ENCODE peak calls at places on chromosomes 1 and 21, in nine cellular contexts. O, W, A, B, Y, R, X, M and C are unnamed samples.

GRCh38 chr1:201011616-201012015 is 11.9 kb downstream of the KIF21B start:
- DNase-seq in O (no peak), W (no peak), A (no peak), B (no peak), Y (no peak), R (no peak), X (no peak), M (no peak), C (no peak)

GRCh38 chr1:57959727-57960300 is 536.0 kb upstream of the DAB1 start:
- DNase-seq in O (no peak), W (no peak), A (no peak), B (no peak), Y (no peak), R (no peak), X (no peak), M (no peak), C (no peak)

GRCh38 chr1:205534444-205534985 is 30.0 kb downstream of the CDK18 start:
- DNase-seq in O (no peak), W (no peak), A (no peak), B (no peak), Y (no peak), R (no peak), X (no peak), M (no peak), C (no peak)

GRCh38 chr1:7281821-7282220 is 489.3 kb upstream of the VAMP3 start:
- DNase-seq in O (no peak), W (peak), A (peak), B (no peak), Y (no peak), R (no peak), X (no peak), M (no peak), C (no peak)

GRCh38 chr1:62746086-62746808 is 37.7 kb upstream of the ATG4C start:
- DNase-seq in O (peak), W (peak), A (no peak), B (peak), Y (no peak), R (peak), X (no peak), M (no peak), C (peak)

GRCh38 chr1:21005840-21006239 is 170.9 kb downstream of the EIF4G3 start:
- DNase-seq in O (no peak), W (no peak), A (no peak), B (no peak), Y (no peak), R (no peak), X (no peak), M (no peak), C (no peak)

GRCh38 chr1:10694274-10694632 is 102.2 kb downstream of the CASZ1 start:
- DNase-seq in O (peak), W (no peak), A (no peak), B (peak), Y (peak), R (peak), X (no peak), M (no peak), C (no peak)

GRCh38 chr1:17563494-17564281 is 24.2 kb downstream of the ARHGEF10L start:
- DNase-seq in O (no peak), W (no peak), A (no peak), B (no peak), Y (no peak), R (no peak), X (no peak), M (no peak), C (no peak)

GRCh38 chr1:51627672-51628071 is 10.8 kb downstream of the OSBPL9 start:
- DNase-seq in O (peak), W (peak), A (peak), B (peak), Y (no peak), R (peak), X (no peak), M (no peak), C (no peak)

GRCh38 chr1:35202048-35202719 is 9.2 kb upstream of the SFPQ start:
- DNase-seq in O (peak), W (peak), A (peak), B (peak), Y (peak), R (peak), X (no peak), M (peak), C (peak)

GRCh38 chr21:25578070-25578961 is 29.0 kb downstream of the MRPL39 start:
- DNase-seq in O (no peak), W (no peak), A (no peak), B (no peak), Y (no peak), R (no peak), X (no peak), M (no peak), C (no peak)

GRCh38 chr1:2279210-2279639 is 51.1 kb downstream of the SKI start:
- DNase-seq in O (no peak), W (peak), A (peak), B (no peak), Y (no peak), R (peak), X (no peak), M (peak), C (no peak)

GRCh38 chr21:44779417-44780139 is 22.0 kb downstream of the UBE2G2 start:
- DNase-seq in O (no peak), W (no peak), A (no peak), B (no peak), Y (no peak), R (no peak), X (no peak), M (no peak), C (no peak)

GRCh38 chr1:232438476-232438875 is 191.5 kb downstream of the SIPA1L2 start:
- DNase-seq in O (no peak), W (no peak), A (no peak), B (no peak), Y (no peak), R (peak), X (no peak), M (no peak), C (no peak)

GRCh38 chr1:94321662-94322061 is 84.3 kb upstream of the ARHGAP29 start:
- DNase-seq in O (no peak), W (no peak), A (no peak), B (no peak), Y (no peak), R (no peak), X (no peak), M (no peak), C (peak)

GRCh38 chr1:62283361-62283760 is 35.9 kb downstream of the KANK4 start:
- DNase-seq in O (no peak), W (no peak), A (no peak), B (no peak), Y (no peak), R (no peak), X (no peak), M (no peak), C (no peak)

GRCh38 chr1:51548986-51549619 is 30.0 kb upstream of the EPS15 start:
- DNase-seq in O (peak), W (no peak), A (no peak), B (no peak), Y (no peak), R (no peak), X (no peak), M (no peak), C (no peak)

GRCh38 chr1:24673336-24673735 is 30.2 kb downstream of the SRRM1 start:
- DNase-seq in O (no peak), W (no peak), A (no peak), B (peak), Y (no peak), R (no peak), X (no peak), M (no peak), C (peak)

GRCh38 chr1:18527921-18528320 is 47.2 kb downstream of the KLHDC7A start:
- DNase-seq in O (no peak), W (peak), A (no peak), B (no peak), Y (no peak), R (no peak), X (no peak), M (no peak), C (no peak)

GRCh38 chr1:21294266-21295058 is 4.2 kb upstream of the ECE1 start:
- DNase-seq in O (peak), W (peak), A (no peak), B (peak), Y (peak), R (no peak), X (no peak), M (no peak), C (no peak)

GRCh38 chr21:34204481-34205439 is 131.4 kb downstream of the MRPS6 start:
- DNase-seq in O (no peak), W (no peak), A (no peak), B (peak), Y (no peak), R (no peak), X (no peak), M (no peak), C (no peak)

GRCh38 chr1:198935371-198935921 is 296.6 kb downstream of the PTPRC start:
- DNase-seq in O (peak), W (peak), A (peak), B (peak), Y (peak), R (peak), X (peak), M (peak), C (peak)

GRCh38 chr1:22296701-22297591 is 154.0 kb upstream of the WNT4 start:
- DNase-seq in O (no peak), W (no peak), A (no peak), B (peak), Y (no peak), R (no peak), X (no peak), M (no peak), C (peak)

GRCh38 chr1:41657679-41658078 is 173.2 kb upstream of the EDN2 start:
- DNase-seq in O (no peak), W (no peak), A (no peak), B (no peak), Y (no peak), R (no peak), X (no peak), M (peak), C (no peak)

GRCh38 chr1:218664385-218665170 is 319.4 kb downstream of the TGFB2 start:
- DNase-seq in O (no peak), W (peak), A (no peak), B (peak), Y (no peak), R (no peak), X (no peak), M (no peak), C (peak)

GRCh38 chr1:32870615-32871363 is at the start of gene FNDC5:
- DNase-seq in O (no peak), W (no peak), A (no peak), B (no peak), Y (no peak), R (peak), X (no peak), M (no peak), C (no peak)